ENCODE peak calls at places on chromosomes 6 and 20, in five cellular contexts. A is caudate nucleus; M is NCI-H187 treated with DMSO at 0.1 percent for 48 hours; T is ureter; X is stimulated activated CD4-positive, alpha-beta T cell treated with anti-CD3 and anti-CD28 coated beads, Interleukin-4, amount 100 ng/mL, for 24 hours. Z is an unnamed sample.
A peak's percentile ranks its signal among the peaks of the same experiment; 100 is the strongest.

GRCh38 chr20:53100476-53100911 is 128.3 kb downstream of the TSHZ2 start:
- DNase-seq in T (no peak), M (no peak), A (no peak), X (no peak), Z (no peak)

GRCh38 chr6:24931752-24932691 is 3.7 kb downstream of the RIPOR2 start:
- DNase-seq in X (no peak), M (no peak), T (no peak), A (no peak), Z (peak; percentile 36)

GRCh38 chr20:62618622-62619529 is 23.4 kb upstream of the SLCO4A1 start:
- DNase-seq in M (no peak), A (no peak), X (peak; percentile 22), T (no peak), Z (peak; percentile 87)

GRCh38 chr6:37357860-37358259 is 4.1 kb downstream of the RNF8 start:
- DNase-seq in X (no peak), M (no peak), A (no peak), T (no peak), Z (no peak)

GRCh38 chr6:105780146-105780860 is 305.8 kb upstream of the PRDM1 start:
- DNase-seq in T (no peak), M (no peak), A (no peak), X (no peak), Z (no peak)

GRCh38 chr6:19723533-19723932 is 113.6 kb upstream of the ID4 start:
- DNase-seq in T (no peak), A (no peak), M (no peak), X (no peak), Z (no peak)

GRCh38 chr6:134245041-134245440 is 72.9 kb downstream of the SGK1 start:
- DNase-seq in T (no peak), M (no peak), A (no peak), X (no peak), Z (no peak)

GRCh38 chr20:63702751-63703470 is 4.9 kb downstream of the ARFRP1 start:
- DNase-seq in T (no peak), M (no peak), A (no peak), X (no peak), Z (no peak)

GRCh38 chr20:47019106-47019824 is 124.6 kb downstream of the EYA2 start:
- DNase-seq in T (peak; percentile 50), X (no peak), A (no peak), M (no peak), Z (no peak)

GRCh38 chr20:57023997-57024396 is 242.4 kb downstream of the BMP7 start:
- DNase-seq in A (no peak), T (no peak), X (no peak), M (no peak), Z (no peak)

GRCh38 chr6:156166093-156166492 is 611.1 kb upstream of the ARID1B start:
- DNase-seq in M (no peak), T (no peak), A (no peak), X (no peak), Z (no peak)

GRCh38 chr20:50124496-50124895 is 11.5 kb upstream of the UBE2V1 start:
- DNase-seq in X (no peak), T (no peak), M (no peak), A (no peak), Z (no peak)

GRCh38 chr6:132131777-132132176 is 180.6 kb upstream of the CCN2 start:
- DNase-seq in T (no peak), X (no peak), A (no peak), M (no peak), Z (no peak)

GRCh38 chr6:62441182-62441581 is 155.2 kb upstream of the KHDRBS2 start:
- DNase-seq in M (no peak), T (no peak), A (no peak), X (no peak), Z (no peak)

GRCh38 chr6:20124545-20124944 is 87.7 kb downstream of the MBOAT1 start:
- DNase-seq in A (no peak), M (no peak), X (no peak), T (no peak), Z (no peak)

GRCh38 chr6:34358389-34358906 is 34.0 kb downstream of the NUDT3 start:
- DNase-seq in M (peak; percentile 1), T (no peak), X (no peak), A (no peak), Z (no peak)

GRCh38 chr20:33676652-33677645 is 2.7 kb upstream of the NECAB3 start:
- DNase-seq in M (no peak), T (no peak), A (no peak), X (no peak), Z (no peak)

GRCh38 chr20:2932497-2932896 is 59.2 kb downstream of the PTPRA start:
- DNase-seq in M (no peak), T (no peak), A (no peak), X (no peak), Z (no peak)

GRCh38 chr20:33733654-33734576 is 2.1 kb downstream of the ZNF341 start:
- DNase-seq in A (no peak), T (no peak), X (no peak), M (no peak), Z (no peak)

GRCh38 chr6:152552616-152553209 is 84.4 kb downstream of the SYNE1 start:
- DNase-seq in M (no peak), T (peak; percentile 67), X (no peak), A (no peak), Z (peak; percentile 49)

GRCh38 chr20:48701702-48702101 is 126.1 kb downstream of the PREX1 start:
- DNase-seq in T (no peak), A (no peak), M (no peak), X (no peak), Z (no peak)

GRCh38 chr6:117674503-117674902 is 766 bp upstream of the NUS1 start:
- DNase-seq in A (no peak), M (no peak), X (no peak), T (no peak), Z (no peak)

GRCh38 chr20:49636447-49636846 is 68.5 kb upstream of the PTGIS start:
- DNase-seq in T (no peak), M (no peak), A (no peak), X (no peak), Z (no peak)

GRCh38 chr6:2693191-2693590 is 57.5 kb downstream of the MYLK4 start:
- DNase-seq in A (no peak), M (no peak), T (no peak), X (no peak), Z (no peak)

Z was measured in activated CD8-positive, alpha-beta T cell treated with anti-CD3 and anti-CD28 coated beads, Interleukin-2, amount 10 ng/mL, durations not matched to agents 7 days and 5 days.